ENCODE peak calls at places on chromosomes 1 and 21, in six cellular contexts. T, U, K, C, D and A are unnamed samples.

GRCh38 chr1:9538669-9539164 is 548 bp upstream of the SLC25A33 start:
- DNase-seq in T (no peak), U (no peak), K (peak; percentile 26), C (no peak), D (no peak), A (no peak)

GRCh38 chr1:202165942-202166843 is 5.8 kb upstream of the PTPN7 start:
- DNase-seq in T (no peak), U (no peak), K (no peak), C (no peak), D (no peak), A (no peak)

GRCh38 chr1:14686701-14687100 is 88.2 kb downstream of the KAZN start:
- DNase-seq in T (no peak), U (no peak), K (no peak), C (no peak), D (no peak), A (no peak)

GRCh38 chr21:45309069-45309521 is 21.4 kb upstream of the POFUT2 start:
- DNase-seq in T (no peak), U (no peak), K (peak; percentile 65), C (peak; percentile 52), D (no peak), A (peak; percentile 79)

GRCh38 chr1:87333692-87334347 is 5.1 kb downstream of the LMO4 start:
- DNase-seq in T (no peak), U (no peak), K (no peak), C (no peak), D (no peak), A (no peak)

GRCh38 chr1:115976900-115977480 is 677 bp downstream of the SLC22A15 start:
- DNase-seq in T (no peak), U (no peak), K (peak; percentile 44), C (no peak), D (no peak), A (no peak)

GRCh38 chr1:214404154-214404553 is 123.2 kb downstream of the SMYD2 start:
- DNase-seq in T (no peak), U (no peak), K (no peak), C (no peak), D (no peak), A (no peak)

GRCh38 chr1:184664042-184664659 is 90.5 kb downstream of the EDEM3 start:
- DNase-seq in T (no peak), U (peak; percentile 23), K (peak; percentile 76), C (peak; percentile 6), D (peak; percentile 70), A (peak; percentile 77)

GRCh38 chr1:9589719-9590157 is 1.0 kb downstream of the TMEM201 start:
- DNase-seq in T (no peak), U (no peak), K (no peak), C (no peak), D (no peak), A (no peak)

GRCh38 chr1:29690156-29690555 is 453.8 kb downstream of the PTPRU start:
- DNase-seq in T (no peak), U (no peak), K (no peak), C (no peak), D (no peak), A (no peak)